ENCODE peak calls at places on chromosome 10, in five cellular contexts. O is NCI-H1092; B is cardiac septum; Q is activated naive CD8-positive, alpha-beta T cell treated with anti-CD3 and anti-CD28 coated beads, Interleukin-2, amount 50 U/mL, for 24 hours; M is activated gamma-delta T cell treated with anti-CD3 and anti-CD28 coated beads, Interleukin-2, amount 50 U/mL, for 16 hours. P is an unnamed sample.
A peak's percentile ranks its signal among the peaks of the same experiment; 100 is the strongest.

GRCh38 chr10:28925154-28925663 is 247.9 kb downstream of the BAMBI start:
- DNase-seq in O (no peak), B (no peak), Q (no peak), M (no peak), P (no peak)

GRCh38 chr10:97080051-97080776 is 105.5 kb downstream of the SLIT1 start:
- DNase-seq in O (no peak), B (no peak), Q (no peak), M (no peak), P (no peak)

GRCh38 chr10:79434816-79435215 is 10.6 kb downstream of the ZCCHC24 start:
- DNase-seq in O (no peak), B (peak; percentile 69), Q (peak; percentile 26), M (no peak), P (no peak)

GRCh38 chr10:108597657-108598319 is 1325.5 kb downstream of the XPNPEP1 start:
- DNase-seq in O (no peak), B (no peak), Q (no peak), M (no peak), P (no peak)

GRCh38 chr10:71475243-71475871 is 78.6 kb downstream of the CDH23 start:
- DNase-seq in O (no peak), B (no peak), Q (no peak), M (no peak), P (no peak)

GRCh38 chr10:71512794-71513379 is 116.2 kb downstream of the CDH23 start:
- DNase-seq in O (no peak), B (no peak), Q (no peak), M (no peak), P (no peak)

GRCh38 chr10:58399410-58399809 is 14.2 kb downstream of the TFAM start:
- DNase-seq in O (no peak), B (no peak), Q (no peak), M (no peak), P (no peak)

GRCh38 chr10:22712959-22713852 is 1.2 kb downstream of the PIP4K2A start:
- DNase-seq in O (no peak), B (no peak), Q (peak; percentile 46), M (peak; percentile 20), P (no peak)

GRCh38 chr10:94150541-94151184 is 156.9 kb downstream of the PLCE1 start:
- DNase-seq in O (no peak), B (no peak), Q (no peak), M (no peak), P (no peak)

P was measured in NK-92 treated with Interleukin-12 subunit alpha and Interleukin-12 subunit beta, amount 100 ng/mL, for 24 hours.